ENCODE peak calls at places on chromosomes 16 and 17, in ten cellular contexts. A is transverse colon, S is prostate gland, K is esophagus squamous epithelium, N is endothelial cell of umbilical vein, V is heart left ventricle, W is body of pancreas, O is HCT116, D is adrenal gland, F is stomach. R is an unnamed sample. For H3K36me3, the result is how much of the 10 kb centered on the place peaks cover.

GRCh38 chr16:2471016-2471652 is at the start of gene NTN3:
- DNase-seq in A (no peak), W (no peak), D (no peak), N (no peak), K (no peak), O (no peak), F (no peak), V (no peak), S (no peak), R (no peak)

GRCh38 chr16:17474037-17474436 is 3.3 kb upstream of the XYLT1 start:
- DNase-seq in D (peak), V (no peak), F (no peak), N (no peak), S (no peak), K (no peak), W (no peak), A (no peak), O (no peak), R (no peak)

GRCh38 chr17:74055508-74056160 is 147.8 kb upstream of the RPL38 start:
- DNase-seq in A (no peak), O (no peak), S (no peak), N (no peak), V (no peak), D (no peak), W (no peak), F (no peak), K (no peak), R (no peak)

GRCh38 chr17:10398352-10398751 is 23.4 kb downstream of the MYH8 start:
- DNase-seq in S (no peak), D (no peak), F (no peak), A (no peak), N (no peak), W (no peak), V (no peak), K (no peak), O (no peak), R (no peak)

GRCh38 chr16:27401768-27402568 is at the start of gene IL21R:
- DNase-seq in W (peak), O (no peak), K (no peak), V (peak), F (peak), N (no peak), D (peak), A (peak), S (no peak), R (peak)

GRCh38 chr16:49811630-49812334 is 44.1 kb downstream of the ZNF423 start:
- DNase-seq in F (no peak), A (no peak), D (no peak), S (no peak), N (no peak), W (peak), V (no peak), O (no peak), K (no peak), R (no peak)

GRCh38 chr17:65742433-65743312 is 181.2 kb upstream of the AXIN2 start:
- DNase-seq in W (no peak), O (peak), K (no peak), A (no peak), S (no peak), V (no peak), D (peak), F (no peak), N (peak), R (no peak)

GRCh38 chr17:4035081-4035680 is 70.9 kb upstream of the ATP2A3 start:
- DNase-seq in S (no peak), O (no peak), D (no peak), K (no peak), N (peak), F (no peak), V (no peak), W (peak), A (no peak), R (no peak)

GRCh38 chr16:81511371-81511770 is 66.8 kb downstream of the CMIP start:
- DNase-seq in W (no peak), N (peak), A (no peak), K (no peak), F (no peak), D (no peak), S (no peak), V (no peak), O (peak), R (no peak)

GRCh38 chr17:74566132-74566753 is 1.1 kb downstream of the CD300H start:
- DNase-seq in W (no peak), V (peak), D (peak), N (peak), K (no peak), S (no peak), O (peak), A (peak), F (peak), R (peak)

GRCh38 chr17:31598921-31599571 is 207.6 kb downstream of the RAB11FIP4 start:
- DNase-seq in N (no peak), K (no peak), D (no peak), F (no peak), W (no peak), O (no peak), S (no peak), V (no peak), A (no peak), R (no peak)

GRCh38 chr17:21183468-21183867 is 30.5 kb downstream of the TMEM11 start:
- DNase-seq in O (no peak), W (no peak), K (no peak), S (no peak), A (no peak), F (no peak), D (no peak), V (no peak), N (peak), R (no peak)

GRCh38 chr17:18281815-18282214 is 21.4 kb downstream of the MIEF2 start:
- DNase-seq in V (no peak), F (no peak), D (no peak), K (no peak), W (no peak), S (no peak), N (no peak), O (no peak), A (no peak), R (no peak)

GRCh38 chr17:37160940-37161339 is 212.2 kb downstream of the AATF start:
- DNase-seq in K (no peak), A (no peak), D (no peak), V (no peak), N (peak), F (no peak), O (no peak), S (no peak), W (no peak), R (no peak)

GRCh38 chr17:5364156-5364555 is 55.3 kb downstream of the NUP88 start:
- DNase-seq in K (no peak), O (no peak), W (no peak), A (no peak), V (no peak), S (no peak), F (no peak), D (no peak), N (no peak), R (no peak)

GRCh38 chr16:56965149-56965938 is 3.6 kb downstream of the CETP start:
- DNase-seq in V (no peak), N (no peak), A (no peak), F (no peak), W (no peak), K (no peak), S (no peak), D (no peak), O (no peak), R (no peak)

GRCh38 chr17:14092808-14093207 is 23.5 kb downstream of the COX10 start:
- DNase-seq in N (no peak), F (no peak), V (no peak), O (no peak), A (no peak), K (no peak), D (no peak), S (no peak), W (no peak), R (no peak)

GRCh38 chr17:21242780-21243515 is 10.3 kb downstream of the NATD1 start:
- DNase-seq in F (no peak), S (no peak), N (no peak), D (no peak), O (no peak), A (no peak), V (peak), K (no peak), W (no peak), R (no peak)

GRCh38 chr16:17417740-17418139 is 53.0 kb downstream of the XYLT1 start:
- DNase-seq in N (no peak), A (peak), F (no peak), D (no peak), V (no peak), K (no peak), O (no peak), S (no peak), W (no peak), R (no peak)

GRCh38 chr17:37429442-37429841 is 22.8 kb downstream of the TADA2A start:
- DNase-seq in V (no peak), A (no peak), K (no peak), S (no peak), W (no peak), O (no peak), F (no peak), D (no peak), N (no peak), R (no peak)

GRCh38 chr17:82890926-82891678 is 51.3 kb upstream of the ZNF750 start:
- DNase-seq in V (peak), F (peak), N (no peak), O (no peak), K (no peak), A (no peak), W (no peak), S (no peak), D (no peak), R (no peak)

GRCh38 chr16:78505544-78506371 is 406.3 kb downstream of the WWOX start:
- DNase-seq in K (no peak), F (peak), S (no peak), A (peak), O (no peak), W (peak), N (no peak), V (peak), D (peak), R (peak)

GRCh38 chr17:63519972-63520882 is 2.9 kb upstream of the KCNH6 start:
- DNase-seq in K (no peak), O (no peak), D (no peak), N (no peak), S (peak), W (peak), F (no peak), V (no peak), A (peak), R (peak)

GRCh38 chr17:50268040-50268439 is 6.2 kb upstream of the TMEM92 start:
- DNase-seq in D (no peak), O (no peak), W (no peak), N (no peak), V (no peak), K (no peak), S (no peak), F (no peak), A (peak), R (no peak)

GRCh38 chr16:81265658-81266451 is 27.4 kb downstream of the BCO1 start:
- DNase-seq in V (peak), W (peak), S (peak), D (peak), A (peak), K (no peak), N (no peak), F (peak), O (no peak), R (peak)

GRCh38 chr17:80957461-80957941 is 34.1 kb upstream of the CHMP6 start:
- DNase-seq in W (no peak), O (no peak), N (no peak), K (no peak), D (peak), F (no peak), S (no peak), V (peak), A (no peak), R (no peak)

GRCh38 chr17:38598536-38598935 is 7.2 kb downstream of the SRCIN1 start:
- DNase-seq in K (no peak), O (peak), N (peak), F (peak), D (peak), A (peak), V (no peak), W (peak), S (peak), R (peak)

GRCh38 chr16:84874004-84874435 is 54.2 kb downstream of the CRISPLD2 start:
- DNase-seq in W (no peak), K (no peak), D (no peak), N (no peak), O (no peak), F (no peak), V (peak), A (no peak), S (no peak), R (no peak)
- H3K36me3 ChIP-seq in W (under half), K (under half), D (under half), N (under half), O (under half), F (under half), V (under half), A (under half), S (under half), R (under half)

GRCh38 chr17:76540381-76541300 is 797 bp downstream of the PRCD start:
- DNase-seq in D (peak), W (peak), N (peak), F (peak), O (peak), K (no peak), V (peak), S (peak), A (peak), R (peak)
- TF ChIP-seq POLR2A in D (peak), W (no peak), N (peak), F (no peak), O (peak), K (no peak), V (no peak), S (peak), A (no peak), R (no peak)

GRCh38 chr16:14658063-14658462 is 25.3 kb downstream of the BFAR start:
- DNase-seq in S (no peak), F (no peak), D (no peak), N (no peak), W (no peak), V (no peak), K (no peak), A (peak), O (no peak), R (no peak)
- H3K36me3 ChIP-seq in S (under half), F (half or more), D (under half), N (under half), W (under half), V (half or more), K (under half), A (under half), O (under half), R (under half)

GRCh38 chr16:15649727-15650018 is 372 bp upstream of the NDE1 start:
- DNase-seq in D (no peak), F (no peak), W (no peak), N (no peak), V (no peak), S (no peak), O (no peak), A (no peak), K (no peak), R (no peak)

GRCh38 chr16:15648135-15648730 is 1.8 kb upstream of the NDE1 start:
- DNase-seq in N (no peak), O (no peak), V (no peak), A (no peak), K (no peak), S (no peak), W (no peak), F (no peak), D (no peak), R (no peak)

GRCh38 chr16:15652293-15653001 is 2.4 kb downstream of the NDE1 start:
- DNase-seq in N (no peak), O (no peak), D (no peak), S (no peak), F (no peak), K (no peak), A (no peak), V (no peak), W (no peak), R (peak)

GRCh38 chr16:15650698-15651161 is 685 bp downstream of the NDE1 start:
- DNase-seq in F (no peak), S (no peak), O (no peak), A (no peak), D (peak), W (no peak), K (no peak), V (peak), N (peak), R (no peak)

DNA sequence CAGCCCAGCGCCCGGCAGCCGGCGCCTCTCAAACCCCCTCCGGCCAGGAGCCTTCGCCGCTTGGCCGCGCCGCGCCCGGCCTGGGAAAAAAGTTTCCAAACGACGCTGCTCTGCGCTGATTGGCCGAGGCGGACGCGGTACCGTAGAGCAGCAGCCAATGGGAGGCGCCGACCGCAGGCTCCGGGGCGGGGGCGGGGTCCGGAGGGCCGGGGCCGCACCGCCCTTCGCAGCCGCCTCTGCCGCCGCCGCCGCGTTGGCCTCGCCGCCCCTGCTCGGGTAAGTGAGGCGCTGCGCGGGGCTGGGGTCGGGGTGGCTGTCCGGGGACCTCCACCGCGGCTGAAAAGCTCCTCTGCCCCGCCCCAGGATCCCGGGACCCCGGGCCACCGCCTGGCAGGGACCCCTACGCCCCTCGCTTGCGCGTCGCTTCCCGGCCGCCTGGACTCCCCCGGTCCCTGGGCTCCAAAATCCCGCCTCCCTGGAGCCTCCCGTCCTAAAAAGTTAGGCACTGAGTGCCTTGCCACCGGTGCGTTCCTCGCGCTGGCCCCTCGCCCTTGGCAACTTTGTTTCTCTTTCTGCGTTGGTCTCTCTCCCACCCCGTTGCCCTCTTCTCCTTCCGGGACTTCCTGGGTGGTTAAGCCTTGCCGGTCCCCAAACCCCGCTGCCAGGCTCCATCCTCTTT is at the start of gene NDE1:
- DNase-seq in K (peak), V (peak), A (peak), F (peak), D (peak), S (peak), O (peak), N (peak), W (peak), R (peak)
- TF ChIP-seq POLR2A in K (no peak), V (no peak), A (peak), F (no peak), D (peak), S (peak), O (no peak), N (peak), W (peak), R (no peak)

GRCh38 chr16:4666537-4667202 is 26.7 kb upstream of the NUDT16L1 start:
- DNase-seq in A (no peak), N (no peak), W (no peak), K (no peak), S (no peak), V (no peak), F (no peak), O (no peak), D (no peak), R (no peak)
- H3K36me3 ChIP-seq in A (under half), N (under half), W (under half), K (under half), S (under half), V (half or more), F (under half), O (under half), D (under half), R (under half)

DNA sequence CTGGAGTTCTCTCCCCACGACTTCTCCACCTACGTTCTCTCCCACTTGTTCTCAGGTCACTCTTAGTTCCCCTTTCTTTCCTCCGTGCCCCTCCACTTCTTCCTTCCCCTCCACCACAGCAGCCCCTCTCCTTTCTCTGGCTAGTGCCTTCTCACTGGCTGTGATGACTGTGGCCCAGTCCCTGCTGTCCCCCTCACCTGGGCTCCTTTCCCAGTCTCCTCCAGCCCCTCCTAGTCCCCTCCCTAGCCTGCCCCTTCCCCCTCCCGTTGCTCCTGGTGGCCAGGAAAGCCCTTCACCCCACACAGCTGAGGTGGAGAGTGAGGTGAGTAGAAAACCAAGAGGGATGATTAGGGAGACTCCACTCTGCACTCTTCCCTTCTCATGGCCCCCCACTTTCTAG is 3.4 kb downstream of the COA3 start:
- DNase-seq in N (no peak), O (no peak), A (no peak), K (no peak), V (no peak), D (no peak), S (no peak), W (no peak), F (no peak), R (no peak)
- TF ChIP-seq POLR2A in N (no peak), O (no peak), A (peak), K (no peak), V (no peak), D (no peak), S (no peak), W (no peak), F (no peak), R (no peak)

DNA sequence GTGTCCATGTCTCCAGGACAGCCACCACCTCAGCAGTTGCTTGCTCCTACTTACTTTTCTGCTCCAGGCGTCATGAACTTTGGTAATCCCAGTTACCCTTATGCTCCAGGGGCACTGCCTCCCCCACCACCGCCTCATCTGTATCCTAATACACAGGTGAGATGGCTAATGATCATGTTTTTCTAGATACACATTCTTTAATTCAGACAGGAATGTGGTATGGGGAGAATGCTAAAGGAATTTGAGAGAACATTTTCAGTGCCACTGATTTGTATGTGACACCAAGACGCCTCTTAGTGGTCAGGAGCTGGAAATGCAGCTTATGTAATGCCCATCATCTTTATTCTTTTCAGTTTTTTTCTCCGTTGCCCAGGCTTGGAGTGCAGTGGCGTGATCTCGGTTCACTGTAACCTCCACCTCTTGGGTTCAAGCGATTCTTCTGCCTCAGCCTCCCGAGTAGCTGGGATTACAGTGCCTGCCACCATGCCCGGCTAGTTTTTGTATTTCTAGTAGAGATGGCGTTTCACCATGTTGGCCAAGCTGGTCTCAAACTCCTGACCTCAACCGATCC is 8.9 kb upstream of the RAPGEFL1 start:
- DNase-seq in V (no peak), A (no peak), D (peak), S (peak), F (peak), N (peak), W (peak), K (no peak), O (peak), R (peak)
- H3K36me3 ChIP-seq in V (half or more), A (under half), D (under half), S (under half), F (half or more), N (under half), W (under half), K (half or more), O (half or more), R (half or more)

DNA sequence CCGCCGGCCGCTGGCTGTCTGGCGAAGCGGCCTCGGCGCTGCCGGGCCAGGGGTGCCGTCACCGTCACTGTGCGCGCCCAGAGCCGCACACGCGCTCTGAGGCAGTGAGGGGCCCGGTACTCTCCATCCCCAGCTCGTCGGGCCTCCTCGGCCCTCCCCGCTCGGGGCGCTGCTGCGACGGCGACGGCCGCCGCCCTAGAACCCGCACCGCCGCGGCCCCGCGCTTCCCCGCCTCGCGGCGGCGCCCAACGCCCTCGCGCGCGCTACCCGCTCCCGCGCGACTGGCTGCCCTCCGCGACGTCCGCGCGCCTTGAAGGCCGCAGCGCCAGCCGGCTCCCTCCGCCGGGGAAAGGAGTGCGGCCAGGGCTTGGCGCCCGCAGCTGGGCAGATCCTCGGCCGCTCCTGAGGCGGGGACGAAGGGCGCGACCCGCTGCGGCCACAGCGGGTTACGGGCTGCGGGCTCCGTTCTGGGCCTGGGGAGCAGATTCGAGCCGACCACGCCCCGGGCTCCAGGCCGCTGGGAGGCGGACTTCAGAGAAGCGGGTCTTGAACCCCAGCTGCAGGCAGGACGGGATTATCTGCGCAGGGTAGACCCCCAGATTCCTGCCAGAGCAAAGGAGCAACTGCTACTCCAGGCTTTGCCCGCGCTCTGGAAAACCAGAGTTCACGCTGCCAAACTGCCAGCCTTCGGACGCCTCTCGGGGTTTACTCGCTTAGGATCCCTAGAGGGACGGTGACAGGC is at the start of gene ULK2:
- DNase-seq in O (peak), F (peak), N (peak), D (peak), K (no peak), A (peak), S (peak), V (peak), W (peak), R (no peak)
- TF ChIP-seq POLR2A in O (peak), F (no peak), N (peak), D (peak), K (no peak), A (no peak), S (no peak), V (no peak), W (peak), R (no peak)